ENCODE peak calls at places on chromosome 22, in six cellular contexts. D is Peyer's patch, G is uterus, C is A549, Y is endodermal cell, E is neural progenitor cell. N is an unnamed sample. For H3K9me3, the result is how much of the 10 kb centered on the place peaks cover.

GRCh38 chr22:36510384-36510783 is 3.5 kb upstream of the FOXRED2 start:
- DNase-seq in D (no peak), G (no peak), C (no peak), Y (no peak), E (no peak), N (no peak)

GRCh38 chr22:39666926-39667325 is 96.4 kb downstream of the CACNA1I start:
- DNase-seq in D (no peak), G (no peak), C (no peak), Y (peak), E (no peak), N (no peak)

GRCh38 chr22:40210814-40211213 is 33.1 kb downstream of the TNRC6B start:
- DNase-seq in D (no peak), G (no peak), C (no peak), Y (no peak), E (no peak), N (no peak)

GRCh38 chr22:35972559-35972958 is 56.1 kb downstream of the RBFOX2 start:
- DNase-seq in D (no peak), G (peak), C (no peak), Y (no peak), E (no peak), N (no peak)

GRCh38 chr22:40605676-40606250 is 30.8 kb downstream of the MRTFA start:
- DNase-seq in D (no peak), G (no peak), C (no peak), Y (no peak), E (no peak), N (no peak)

GRCh38 chr22:48742556-48743343 is 1084.9 kb downstream of the BRD1 start:
- DNase-seq in D (peak), G (no peak), C (no peak), Y (peak), E (no peak), N (no peak)

GRCh38 chr22:41245917-41246499 is 5.3 kb upstream of the CHADL start:
- DNase-seq in D (no peak), G (no peak), C (no peak), Y (peak), E (peak), N (no peak)

GRCh38 chr22:29748248-29748893 is 18.4 kb downstream of the ZMAT5 start:
- DNase-seq in D (peak), G (no peak), C (no peak), Y (no peak), E (no peak), N (no peak)

GRCh38 chr22:44360686-44361381 is 48.1 kb upstream of the SHISAL1 start:
- DNase-seq in D (no peak), G (peak), C (peak), Y (peak), E (peak), N (no peak)

GRCh38 chr22:42680648-42681047 is 31.5 kb upstream of the CYB5R3 start:
- DNase-seq in D (peak), G (peak), C (peak), Y (no peak), E (no peak), N (no peak)

GRCh38 chr22:31139866-31140716 is at the start of gene PLA2G3:
- DNase-seq in D (no peak), G (no peak), C (no peak), Y (peak), E (peak), N (no peak)

GRCh38 chr22:40076702-40077645 is 82.2 kb downstream of the FAM83F start:
- DNase-seq in D (no peak), G (no peak), C (no peak), Y (no peak), E (no peak), N (no peak)

GRCh38 chr22:25909988-25910387 is 168.0 kb downstream of the MYO18B start:
- DNase-seq in D (no peak), G (no peak), C (no peak), Y (no peak), E (no peak), N (no peak)

GRCh38 chr22:49565516-49565855 is 262.2 kb downstream of the BRD1 start:
- DNase-seq in D (peak), G (no peak), C (no peak), Y (peak), E (no peak), N (peak)

GRCh38 chr22:17565986-17566687 is 2.8 kb downstream of the SLC25A18 start:
- DNase-seq in D (no peak), G (no peak), C (no peak), Y (no peak), E (no peak), N (no peak)

GRCh38 chr22:17563936-17564391 is 666 bp downstream of the SLC25A18 start:
- DNase-seq in D (no peak), G (peak), C (no peak), Y (no peak), E (no peak), N (no peak)

GRCh38 chr22:17566776-17567175 is 3.5 kb downstream of the SLC25A18 start:
- DNase-seq in D (no peak), G (no peak), C (no peak), Y (no peak), E (no peak), N (no peak)

GRCh38 chr22:17559188-17559587 is 4.1 kb upstream of the SLC25A18 start:
- DNase-seq in D (no peak), G (no peak), C (no peak), Y (no peak), E (no peak), N (no peak)

DNA sequence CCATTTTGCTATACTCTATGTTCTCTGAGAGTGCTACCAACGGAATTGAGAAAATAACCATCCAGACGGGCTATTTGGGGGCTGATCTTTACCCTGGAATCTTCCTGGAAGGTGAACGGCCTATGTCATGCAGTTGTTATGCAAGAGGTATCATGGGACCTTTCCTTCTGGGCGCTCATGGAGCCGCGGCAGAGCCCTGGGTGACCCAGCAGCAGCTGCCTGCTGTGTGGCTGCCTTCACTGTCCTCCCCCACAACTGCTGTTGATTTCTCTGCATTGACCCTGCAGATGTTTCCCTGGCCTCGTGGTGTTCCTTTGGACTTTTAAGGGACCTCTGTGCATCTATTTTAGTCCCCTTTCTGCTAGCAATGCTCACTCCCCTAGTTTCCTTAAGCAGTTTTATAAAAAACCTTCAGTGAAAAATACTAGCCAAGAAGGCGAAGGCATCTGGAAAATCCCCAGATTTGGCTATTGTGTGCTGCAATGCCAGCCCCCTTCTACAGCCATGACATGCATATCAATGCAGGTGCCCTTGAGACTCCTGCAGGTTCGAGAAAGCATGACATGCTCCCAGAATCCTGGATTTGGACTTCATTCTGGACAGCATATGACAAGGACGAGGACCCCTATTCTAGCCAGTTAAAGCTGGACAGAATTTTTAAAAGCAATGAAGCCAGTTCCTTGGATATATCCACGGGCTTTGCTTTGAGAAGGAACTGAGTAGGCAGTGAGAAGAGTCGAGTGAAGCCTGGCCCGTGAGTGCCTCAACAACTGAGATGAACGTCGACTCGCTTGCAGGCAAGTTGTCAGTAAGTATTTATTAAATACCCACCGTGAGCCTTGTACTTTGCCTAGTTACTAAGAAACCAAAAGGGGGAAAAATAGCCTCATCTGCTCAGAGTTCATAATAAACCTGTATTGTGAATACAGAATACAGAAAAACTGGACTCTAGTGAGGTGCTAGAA is at the start of gene SLC25A18:
- DNase-seq in D (peak), G (peak), C (no peak), Y (peak), E (peak), N (no peak)
- TF ChIP-seq CTCF in D (no peak), G (no peak), C (no peak), Y (peak), E (peak), N (no peak)

GRCh38 chr22:27377901-27378300 is 423.7 kb downstream of the MN1 start:
- DNase-seq in D (no peak), G (no peak), C (no peak), Y (no peak), E (no peak), N (no peak)

GRCh38 chr22:27380826-27381225 is 420.7 kb downstream of the MN1 start:
- DNase-seq in D (no peak), G (no peak), C (no peak), Y (no peak), E (no peak), N (no peak)

GRCh38 chr22:27378994-27379393 is 422.6 kb downstream of the MN1 start:
- DNase-seq in D (no peak), G (no peak), C (no peak), Y (no peak), E (no peak), N (no peak)

GRCh38 chr22:27378343-27378800 is 423.2 kb downstream of the MN1 start:
- DNase-seq in D (no peak), G (no peak), C (no peak), Y (no peak), E (peak), N (no peak)

DNA sequence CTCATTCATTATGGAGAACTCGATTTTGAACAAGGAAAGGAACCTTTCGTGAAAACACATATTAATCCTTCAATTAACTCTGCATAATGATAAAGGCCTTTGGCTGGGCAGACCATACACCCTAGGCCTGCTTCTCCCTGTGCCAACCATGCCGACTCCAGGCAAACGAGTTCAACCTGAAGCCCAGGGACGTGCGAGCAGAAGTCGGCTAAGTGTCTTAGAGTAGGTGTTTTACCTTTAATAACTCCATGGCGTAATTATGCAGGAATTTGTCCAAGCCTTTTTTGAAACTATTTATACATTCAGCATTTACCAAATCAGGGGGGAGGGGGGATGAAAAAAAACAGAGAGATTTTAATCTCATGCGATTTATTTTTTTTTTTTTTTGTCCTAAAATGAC is 424.1 kb downstream of the MN1 start:
- DNase-seq in D (no peak), G (no peak), C (no peak), Y (no peak), E (no peak), N (no peak)
- H3K27ac ChIP-seq in D (no peak), G (no peak), C (no peak), Y (no peak), E (no peak), N (no peak)

DNA sequence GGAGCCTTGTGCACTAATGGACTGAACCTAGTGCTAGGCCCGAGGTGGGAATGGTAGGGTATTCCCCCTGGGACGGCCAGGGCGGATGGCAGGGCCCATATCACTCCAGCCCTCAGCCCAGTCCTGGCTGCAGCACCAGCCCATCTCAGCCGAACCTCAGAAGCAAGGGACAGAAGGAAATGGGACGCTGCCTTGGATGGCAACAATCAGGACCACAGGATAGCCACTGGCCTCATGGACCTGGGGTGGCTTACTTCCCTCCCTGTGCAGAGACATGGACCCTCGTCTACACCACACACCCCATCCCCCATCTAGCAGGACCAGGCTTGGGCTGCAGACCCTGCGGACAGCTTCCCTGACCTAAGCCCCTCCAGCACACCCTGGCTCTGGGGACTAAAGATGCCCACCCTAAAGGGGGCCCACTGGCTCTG is 24.1 kb downstream of the ARVCF start:
- DNase-seq in D (no peak), G (no peak), C (no peak), Y (no peak), E (no peak), N (no peak)
- H3K9me3 ChIP-seq in D (under half), G (under half), C (under half), Y (under half), E (under half), N (under half)

DNA sequence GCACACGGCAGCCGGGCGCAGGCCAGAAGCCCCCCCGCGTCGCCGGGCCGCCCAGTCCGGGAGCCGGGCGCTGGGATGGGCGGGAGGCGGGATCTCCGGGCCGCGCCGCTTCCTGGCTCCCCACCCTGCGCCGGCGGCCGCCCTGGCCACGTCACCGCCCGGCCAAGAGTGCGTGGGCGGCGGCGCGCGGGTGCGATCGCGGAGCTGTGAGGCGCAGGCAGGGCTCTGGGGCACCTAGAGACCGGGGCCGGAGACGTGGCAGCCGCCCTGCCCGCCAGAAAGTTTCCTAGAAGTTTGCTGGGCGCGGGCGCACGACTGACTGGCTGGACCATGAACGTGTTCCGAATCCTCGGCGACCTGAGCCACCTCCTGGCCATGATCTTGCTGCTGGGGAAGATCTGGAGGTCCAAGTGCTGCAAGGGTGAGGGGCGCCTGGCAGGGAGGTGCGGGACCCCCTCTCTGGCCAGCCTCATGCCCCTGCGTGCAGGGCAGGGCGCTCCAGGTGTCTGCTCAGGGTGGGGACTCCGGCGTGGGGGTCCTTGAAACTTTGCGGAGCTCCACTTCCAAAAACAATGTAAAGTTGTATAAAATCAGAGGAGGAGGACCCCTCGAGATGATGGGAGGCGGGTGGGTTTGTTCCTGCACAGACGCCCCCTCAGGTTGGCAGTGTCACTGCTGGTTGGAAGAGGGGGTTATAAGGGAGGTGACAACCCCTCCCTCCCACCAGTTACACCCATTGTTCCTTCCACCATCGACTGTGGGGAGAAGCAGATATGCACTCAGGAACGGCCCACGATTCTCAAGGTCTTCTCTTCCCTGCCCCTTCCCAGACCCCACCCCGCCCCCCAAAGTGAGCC is at the start of gene KDELR3:
- DNase-seq in D (peak), G (peak), C (no peak), Y (peak), E (peak), N (no peak)
- TF ChIP-seq CTCF in D (no peak), G (no peak), C (no peak), Y (peak), E (peak), N (no peak)

DNA sequence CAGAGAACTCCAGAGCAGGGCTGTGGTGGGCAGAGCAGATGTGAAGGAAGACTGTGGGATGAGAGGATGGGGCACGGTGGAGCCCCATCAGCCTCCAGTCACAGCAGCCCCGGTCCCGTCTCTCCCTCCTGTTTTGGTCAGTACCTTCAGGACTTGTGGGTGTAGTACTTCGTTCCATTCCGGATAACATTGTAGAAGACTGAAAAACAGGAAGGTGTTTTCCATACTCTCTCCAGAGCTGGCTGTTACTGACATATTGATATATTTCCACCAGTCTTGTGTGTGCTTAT is 15.4 kb downstream of the MED15 start:
- DNase-seq in D (no peak), G (no peak), C (no peak), Y (no peak), E (no peak), N (no peak)
- H3K27ac ChIP-seq in D (no peak), G (no peak), C (peak), Y (no peak), E (no peak), N (no peak)

GRCh38 chr22:47495102-47495501 is 732.7 kb downstream of the TBC1D22A start:
- DNase-seq in D (no peak), G (no peak), C (no peak), Y (no peak), E (no peak), N (no peak)

GRCh38 chr22:47498969-47499368 is 736.5 kb downstream of the TBC1D22A start:
- DNase-seq in D (no peak), G (no peak), C (no peak), Y (no peak), E (no peak), N (no peak)

GRCh38 chr22:47497666-47498065 is 735.2 kb downstream of the TBC1D22A start:
- DNase-seq in D (no peak), G (no peak), C (no peak), Y (no peak), E (no peak), N (no peak)
- H3K9me3 ChIP-seq in D (under half), G (under half), C (under half), Y (half or more), E (under half), N (under half)

GRCh38 chr22:46075764-46076531 is 74.4 kb upstream of the PPARA start:
- DNase-seq in D (peak), G (peak), C (no peak), Y (no peak), E (no peak), N (no peak)

GRCh38 chr22:46072981-46073682 is 77.2 kb upstream of the PPARA start:
- DNase-seq in D (peak), G (peak), C (no peak), Y (no peak), E (no peak), N (no peak)

GRCh38 chr22:46072030-46072881 is 78.1 kb upstream of the PPARA start:
- DNase-seq in D (peak), G (peak), C (no peak), Y (peak), E (peak), N (peak)

GRCh38 chr22:46074771-46075551 is 75.4 kb upstream of the PPARA start:
- DNase-seq in D (peak), G (peak), C (no peak), Y (no peak), E (no peak), N (no peak)

DNA sequence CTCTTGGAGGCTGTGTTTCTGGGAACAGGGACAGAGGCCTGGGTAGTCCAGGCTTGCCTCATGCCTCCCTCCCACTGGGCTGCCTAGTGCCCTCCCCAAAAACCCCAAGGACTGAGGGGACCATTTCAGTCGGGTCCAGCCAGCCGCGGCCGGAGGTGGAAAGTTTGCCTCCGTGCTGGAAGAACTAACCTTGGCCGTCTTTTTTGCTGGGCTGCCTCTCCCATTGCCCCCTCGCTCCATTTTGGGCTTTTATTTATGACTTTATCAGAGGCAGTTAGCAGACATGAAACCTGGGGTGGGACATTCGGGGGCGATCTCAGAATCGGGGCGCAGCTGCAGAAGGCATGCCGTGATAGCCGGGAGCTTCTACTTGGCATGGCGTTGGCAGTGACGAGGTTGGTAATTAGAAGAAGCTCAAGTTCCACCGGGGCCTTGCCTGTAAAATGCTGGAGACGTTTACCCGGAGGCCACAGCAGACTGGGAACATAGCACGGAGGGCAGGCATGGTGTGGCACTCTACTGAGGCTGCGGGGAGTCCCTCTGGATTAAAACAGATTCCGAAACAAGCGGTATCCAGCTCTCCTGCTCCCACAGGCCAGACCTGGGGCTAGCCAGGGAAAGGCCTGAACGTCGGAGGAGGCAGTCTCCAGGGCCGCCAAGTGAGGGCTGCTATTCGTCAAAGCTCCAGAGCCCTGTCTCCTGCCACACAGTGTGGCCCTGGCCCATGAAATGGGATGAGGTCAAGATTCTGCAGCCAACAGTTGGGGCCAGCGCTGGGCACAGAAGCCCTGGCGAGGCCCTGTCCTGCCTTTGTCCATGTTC is 76.4 kb upstream of the PPARA start:
- DNase-seq in D (peak), G (peak), C (no peak), Y (no peak), E (no peak), N (no peak)
- TF ChIP-seq CTCF in D (no peak), G (no peak), C (no peak), Y (no peak), E (no peak), N (no peak)

DNA sequence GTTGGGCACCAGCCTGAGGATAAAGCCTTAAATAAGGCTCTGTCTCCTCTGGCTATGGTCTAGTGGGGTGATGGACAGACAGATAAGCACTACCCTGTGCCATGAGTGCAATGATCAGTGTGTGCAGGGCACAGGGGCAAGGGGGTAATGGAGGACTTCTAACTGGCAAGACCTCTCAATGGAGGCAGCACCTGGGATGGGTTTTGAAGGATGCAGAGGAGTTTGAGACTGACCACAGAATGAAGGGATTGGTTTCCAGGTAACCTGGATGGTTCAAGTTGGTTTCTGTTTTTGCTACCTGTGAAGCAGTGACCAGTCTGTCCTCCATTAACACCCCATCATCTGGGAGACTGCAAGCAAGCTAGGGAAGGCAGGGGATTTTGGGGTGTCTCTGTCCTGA is 27.8 kb upstream of the PICK1 start:
- DNase-seq in D (no peak), G (no peak), C (no peak), Y (no peak), E (no peak), N (no peak)
- H3K27ac ChIP-seq in D (no peak), G (no peak), C (no peak), Y (no peak), E (no peak), N (no peak)

N was measured in CD4-positive, alpha-beta T cell.